ENCODE peak calls at places on chromosome 22, in four cellular contexts. X, L, T and B are unnamed samples.

GRCh38 chr22:24327827-24328226 is 57.2 kb downstream of the SPECC1L start:
- DNase-seq in X (no peak), L (no peak), T (no peak), B (no peak)

GRCh38 chr22:22714600-22715361 is 70.4 kb downstream of the GGTLC2 start:
- DNase-seq in X (no peak), L (no peak), T (peak; percentile 40), B (no peak)

GRCh38 chr22:22711532-22711913 is 67.1 kb downstream of the GGTLC2 start:
- DNase-seq in X (no peak), L (no peak), T (no peak), B (no peak)

GRCh38 chr22:50027639-50028537 is 15.3 kb upstream of the IL17REL start:
- DNase-seq in X (peak; percentile 37), L (no peak), T (no peak), B (peak; percentile 84)

GRCh38 chr22:20523118-20523983 is 15.9 kb downstream of the MED15 start:
- DNase-seq in X (no peak), L (peak; percentile 84), T (no peak), B (no peak)

GRCh38 chr22:49807780-49808708 is 19.6 kb downstream of the BRD1 start:
- DNase-seq in X (no peak), L (peak; percentile 87), T (no peak), B (no peak)

GRCh38 chr22:42902875-42903510 is 45.9 kb upstream of the ARFGAP3 start:
- DNase-seq in X (no peak), L (no peak), T (no peak), B (no peak)

GRCh38 chr22:40603088-40603605 is 33.4 kb downstream of the MRTFA start:
- DNase-seq in X (no peak), L (no peak), T (no peak), B (no peak)

GRCh38 chr22:38958359-38958943 is 1.0 kb downstream of the APOBEC3A start:
- DNase-seq in X (no peak), L (no peak), T (no peak), B (no peak)

GRCh38 chr22:20514658-20515406 is 7.4 kb downstream of the MED15 start:
- DNase-seq in X (no peak), L (no peak), T (no peak), B (no peak)

GRCh38 chr22:49568751-49569285 is 258.9 kb downstream of the BRD1 start:
- DNase-seq in X (no peak), L (no peak), T (no peak), B (no peak)

GRCh38 chr22:43392385-43392989 is 19.3 kb upstream of the MPPED1 start:
- DNase-seq in X (no peak), L (no peak), T (no peak), B (no peak)

GRCh38 chr22:24060375-24060788 is 49.3 kb downstream of the CABIN1 start:
- DNase-seq in X (no peak), L (no peak), T (no peak), B (no peak)

GRCh38 chr22:27483095-27483798 is 318.3 kb downstream of the MN1 start:
- DNase-seq in X (no peak), L (no peak), T (no peak), B (no peak)

GRCh38 chr22:27377501-27377900 is 424.1 kb downstream of the MN1 start:
- DNase-seq in X (no peak), L (no peak), T (no peak), B (no peak)

GRCh38 chr22:43099095-43099494 is 9.9 kb upstream of the TTLL1 start:
- DNase-seq in X (no peak), L (no peak), T (no peak), B (no peak)

GRCh38 chr22:31441652-31442051 is 42.2 kb downstream of the DRG1 start:
- DNase-seq in X (no peak), L (no peak), T (no peak), B (no peak)

GRCh38 chr22:31439805-31440204 is 40.4 kb downstream of the DRG1 start:
- DNase-seq in X (no peak), L (no peak), T (no peak), B (no peak)

GRCh38 chr22:31440681-31441080 is 41.3 kb downstream of the DRG1 start:
- DNase-seq in X (no peak), L (no peak), T (no peak), B (no peak)

GRCh38 chr22:31431950-31432349 is 32.5 kb downstream of the DRG1 start:
- DNase-seq in X (no peak), L (no peak), T (no peak), B (no peak)

GRCh38 chr22:31436132-31436531 is 36.7 kb downstream of the DRG1 start:
- DNase-seq in X (no peak), L (no peak), T (no peak), B (no peak)
- TF ChIP-seq RCOR1 in X (no peak), L (no peak), T (no peak), B (no peak)

GRCh38 chr22:17775781-17776470 is 1.7 kb upstream of the BID start:
- DNase-seq in X (no peak), L (no peak), T (no peak), B (no peak)

GRCh38 chr22:17774928-17775675 is 833 bp upstream of the BID start:
- DNase-seq in X (no peak), L (no peak), T (no peak), B (no peak)

GRCh38 chr22:17777717-17778044 is 3.4 kb upstream of the BID start:
- DNase-seq in X (no peak), L (no peak), T (no peak), B (no peak)

GRCh38 chr22:17778412-17778976 is 4.2 kb upstream of the BID start:
- DNase-seq in X (no peak), L (no peak), T (no peak), B (no peak)

DNA sequence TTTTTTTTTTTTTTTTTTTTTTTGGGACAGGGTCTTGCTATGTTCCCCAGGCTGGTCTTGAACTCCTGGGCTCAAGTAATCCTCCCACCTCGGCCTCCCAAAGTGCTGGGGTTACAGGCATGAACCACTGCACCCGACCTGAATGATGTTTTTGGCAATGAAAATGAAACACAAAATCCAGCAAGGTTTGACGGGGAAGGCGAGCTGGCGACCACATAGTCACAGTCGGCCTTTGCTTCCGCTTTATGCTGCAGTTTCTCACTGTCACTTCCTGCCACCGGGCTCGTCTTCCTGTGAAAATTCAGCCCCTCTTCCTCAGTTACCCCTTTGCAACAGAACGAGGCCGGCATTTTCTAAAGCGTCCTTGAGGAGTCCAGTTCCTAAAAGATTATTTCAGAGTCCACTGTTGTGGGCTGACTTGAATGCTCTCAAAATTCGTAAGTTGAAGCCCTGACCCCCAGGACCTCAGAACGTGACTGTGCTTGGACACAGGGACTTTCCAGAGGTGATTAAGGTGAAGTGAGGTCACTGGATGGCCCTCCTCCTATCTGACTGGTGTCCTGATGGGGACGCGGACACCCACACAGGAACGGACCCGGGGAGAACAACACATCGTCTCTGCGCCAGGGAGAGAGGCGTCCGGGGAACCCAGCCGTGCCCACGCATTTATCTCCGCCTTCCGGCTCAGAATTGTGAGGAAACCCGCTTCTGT is 2.9 kb upstream of the BID start:
- DNase-seq in X (no peak), L (peak; percentile 46), T (peak; percentile 87), B (no peak)
- TF ChIP-seq REST in X (no peak), L (no peak), T (no peak), B (no peak)

DNA sequence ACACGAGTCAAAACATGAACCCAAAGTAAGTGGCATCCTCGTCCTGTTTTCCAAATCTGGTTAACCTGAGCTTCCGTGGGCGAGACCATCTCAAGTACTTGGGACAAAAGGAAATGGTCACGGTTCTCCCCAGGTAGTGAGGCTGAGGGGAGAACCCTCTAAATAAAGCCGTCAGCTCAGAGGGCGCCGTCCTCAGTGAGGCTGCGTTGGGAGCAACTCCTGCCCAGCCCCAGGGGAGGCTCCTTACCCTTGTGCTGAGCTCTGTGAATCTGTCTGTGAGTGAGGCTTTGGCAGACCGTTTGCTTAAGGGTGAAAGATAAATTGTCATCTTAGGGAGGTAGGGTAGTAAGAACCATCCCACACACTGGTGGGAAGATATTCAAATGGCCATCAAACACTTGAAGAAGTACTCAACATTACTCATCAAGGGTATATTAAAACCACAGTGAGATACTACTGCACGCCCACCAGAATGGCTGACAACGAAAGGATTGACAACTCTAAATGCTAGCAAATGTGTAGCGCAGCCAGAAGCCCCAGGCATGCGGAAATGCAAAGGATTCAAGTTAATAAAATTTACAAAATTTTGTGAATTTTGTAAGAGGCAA is 321.0 kb downstream of the TBC1D22A start:
- DNase-seq in X (no peak), L (no peak), T (no peak), B (no peak)
- TF ChIP-seq RCOR1 in X (no peak), L (no peak), T (no peak), B (no peak)

DNA sequence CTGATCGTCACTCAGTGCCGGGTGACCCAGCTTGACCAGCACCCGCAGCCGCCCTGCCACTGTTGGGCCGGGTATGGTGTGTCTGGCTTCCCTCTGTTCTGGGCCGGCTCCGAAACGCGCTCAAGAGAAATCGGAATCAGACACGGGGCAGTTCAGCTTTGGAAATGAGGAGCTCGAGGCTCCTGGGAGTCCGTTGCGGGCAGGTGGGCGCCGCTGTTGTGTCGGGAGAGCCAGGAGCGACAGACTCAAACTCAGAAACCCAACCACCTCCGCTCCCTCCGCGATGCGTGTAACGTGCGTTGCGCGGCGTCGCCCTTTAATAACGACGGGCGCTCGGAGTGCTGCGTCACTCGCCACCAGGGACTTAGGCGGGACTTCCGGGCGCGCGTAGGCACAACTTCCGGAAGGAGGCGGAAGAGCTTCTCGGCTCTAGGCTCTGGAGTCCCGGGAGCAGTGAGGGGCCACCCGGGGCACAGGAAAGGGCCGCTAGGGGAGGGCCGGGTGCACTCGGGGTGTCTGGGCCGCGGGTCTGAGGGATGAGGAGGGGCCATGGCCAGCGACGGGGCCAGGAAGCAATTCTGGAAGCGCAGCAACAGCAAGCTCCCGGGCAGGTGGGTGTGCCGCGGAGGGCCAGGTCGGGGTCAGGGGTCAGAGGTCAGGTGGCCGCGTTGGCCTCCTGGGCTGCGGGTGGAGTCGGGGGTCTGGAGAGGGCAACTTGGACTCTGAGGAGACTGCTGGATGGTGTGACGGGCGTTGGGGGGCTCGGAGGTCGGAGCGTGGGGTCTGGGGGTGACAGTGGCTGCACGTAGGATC is at the start of gene TBC1D22A:
- DNase-seq in X (peak; percentile 89), L (peak; percentile 94), T (no peak), B (peak; percentile 97)
- TF ChIP-seq REST in X (peak; percentile 50), L (no peak), T (no peak), B (no peak)